ENCODE peak calls at places on chromosomes 13 and 19, in seven cellular contexts. U is GM06990, I is dorsolateral prefrontal cortex, D is WERI-Rb-1, E is psoas muscle, O is IMR-90, M is transverse colon. Y is an unnamed sample.

GRCh38 chr19:6241680-6242079 is 38.1 kb downstream of the MLLT1 start:
- DNase-seq in U (no peak), I (peak; percentile 92), D (no peak), E (peak; percentile 58), O (no peak), M (no peak), Y (no peak)

GRCh38 chr13:97659602-97660001 is 225.6 kb downstream of the RAP2A start:
- DNase-seq in U (no peak), I (peak; percentile 34), D (peak; percentile 73), E (no peak), O (peak; percentile 21), M (no peak), Y (no peak)

GRCh38 chr19:6042776-6043726 is 65.1 kb upstream of the RANBP3 start:
- DNase-seq in U (no peak), I (no peak), D (no peak), E (no peak), O (no peak), M (no peak), Y (no peak)

GRCh38 chr13:25844559-25845434 is 207.0 kb downstream of the SHISA2 start:
- DNase-seq in U (no peak), I (no peak), D (no peak), E (no peak), O (no peak), M (no peak), Y (no peak)

GRCh38 chr19:21472507-21472906 is 32.9 kb upstream of the ZNF429 start:
- DNase-seq in U (no peak), I (peak; percentile 3), D (no peak), E (no peak), O (no peak), M (no peak), Y (no peak)

GRCh38 chr13:20395061-20395916 is 130.4 kb downstream of the CRYL1 start:
- DNase-seq in U (no peak), I (no peak), D (no peak), E (no peak), O (no peak), M (no peak), Y (peak; percentile 36)

GRCh38 chr19:6834433-6834832 is 52.9 kb upstream of the ADGRE1 start:
- DNase-seq in U (no peak), I (no peak), D (no peak), E (no peak), O (no peak), M (no peak), Y (no peak)

GRCh38 chr19:1862424-1863307 is 713 bp downstream of the KLF16 start:
- DNase-seq in U (peak; percentile 77), I (no peak), D (no peak), E (no peak), O (no peak), M (peak; percentile 60), Y (peak; percentile 83)

GRCh38 chr13:85997587-85997986 is 198.4 kb upstream of the SLITRK6 start:
- DNase-seq in U (no peak), I (no peak), D (no peak), E (no peak), O (no peak), M (no peak), Y (no peak)

GRCh38 chr13:99044764-99045163 is 66.9 kb upstream of the DOCK9 start:
- DNase-seq in U (no peak), I (no peak), D (no peak), E (no peak), O (no peak), M (no peak), Y (no peak)

GRCh38 chr13:37037231-37037630 is 22.3 kb downstream of the SUPT20H start:
- DNase-seq in U (no peak), I (no peak), D (no peak), E (no peak), O (no peak), M (no peak), Y (no peak)

GRCh38 chr13:106329941-106330340 is 205.5 kb downstream of the EFNB2 start:
- DNase-seq in U (no peak), I (no peak), D (no peak), E (no peak), O (no peak), M (peak; percentile 62), Y (peak; percentile 84)

GRCh38 chr19:31285744-31286143 is 63.5 kb downstream of the TSHZ3 start:
- DNase-seq in U (no peak), I (peak; percentile 52), D (no peak), E (no peak), O (peak; percentile 64), M (no peak), Y (no peak)

GRCh38 chr19:32828139-32828538 is 41.4 kb downstream of the SLC7A9 start:
- DNase-seq in U (no peak), I (no peak), D (no peak), E (no peak), O (no peak), M (no peak), Y (peak; percentile 75)
- H3K4me3 ChIP-seq in U (no peak overlapping the region), I (no peak overlapping the region), D (no peak overlapping the region), E (no peak overlapping the region), O (no peak overlapping the region), M (no peak overlapping the region), Y (no peak overlapping the region)

GRCh38 chr19:45245826-45246225 is 619 bp upstream of the EXOC3L2 start:
- DNase-seq in U (no peak), I (no peak), D (no peak), E (no peak), O (no peak), M (no peak), Y (no peak)

GRCh38 chr19:45245334-45245787 is at the start of gene EXOC3L2:
- DNase-seq in U (no peak), I (no peak), D (no peak), E (no peak), O (no peak), M (no peak), Y (no peak)

GRCh38 chr19:45244133-45244532 is 1.1 kb downstream of the EXOC3L2 start:
- DNase-seq in U (no peak), I (no peak), D (no peak), E (no peak), O (no peak), M (no peak), Y (no peak)

GRCh38 chr19:45247136-45247535 is 1.9 kb upstream of the EXOC3L2 start:
- DNase-seq in U (no peak), I (no peak), D (no peak), E (no peak), O (no peak), M (no peak), Y (no peak)

DNA sequence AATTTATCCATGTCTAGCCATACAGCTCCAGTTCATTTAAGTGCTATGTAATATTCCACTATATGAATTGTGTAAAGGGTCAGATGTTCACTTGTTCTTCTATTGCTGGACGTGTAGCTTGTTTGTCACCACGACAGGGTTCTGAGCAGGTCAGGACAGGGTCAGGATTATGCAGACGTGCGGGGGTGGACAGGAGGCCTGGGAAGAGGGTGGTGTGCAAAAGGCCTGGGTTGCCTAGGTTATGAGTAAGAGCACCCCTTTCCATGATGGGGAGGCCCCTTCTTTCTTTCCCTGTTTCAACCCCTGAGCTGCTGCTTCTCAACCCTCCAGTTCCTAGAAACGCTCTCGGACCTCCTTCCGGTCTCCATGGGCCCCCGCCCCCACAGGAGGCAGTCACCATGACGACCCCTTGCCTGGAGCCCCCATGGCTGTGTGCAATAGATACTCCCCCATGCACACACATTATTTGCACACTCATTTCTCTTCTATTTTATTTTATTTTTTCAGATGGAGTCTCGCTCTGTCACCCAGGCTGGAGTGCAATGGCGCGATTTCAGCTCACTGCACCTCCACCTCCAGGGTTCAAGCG is 2.0 kb downstream of the EXOC3L2 start:
- DNase-seq in U (no peak), I (no peak), D (no peak), E (no peak), O (no peak), M (no peak), Y (no peak)
- H3K4me3 ChIP-seq in U (no peak overlapping the region), I (no peak overlapping the region), D (no peak overlapping the region), E (no peak overlapping the region), O (no peak overlapping the region), M (no peak overlapping the region), Y (no peak overlapping the region)

GRCh38 chr19:53978975-53979801 is 12.2 kb upstream of the CACNG6 start:
- DNase-seq in U (no peak), I (no peak), D (no peak), E (no peak), O (no peak), M (no peak), Y (no peak)
- H3K4me3 ChIP-seq in U (no peak overlapping the region), I (peak overlapping the region; percentile 62), D (peak overlapping the region; percentile 64), E (peak overlapping the region; percentile 61), O (no peak overlapping the region), M (no peak overlapping the region), Y (peak overlapping the region; percentile 83)

DNA sequence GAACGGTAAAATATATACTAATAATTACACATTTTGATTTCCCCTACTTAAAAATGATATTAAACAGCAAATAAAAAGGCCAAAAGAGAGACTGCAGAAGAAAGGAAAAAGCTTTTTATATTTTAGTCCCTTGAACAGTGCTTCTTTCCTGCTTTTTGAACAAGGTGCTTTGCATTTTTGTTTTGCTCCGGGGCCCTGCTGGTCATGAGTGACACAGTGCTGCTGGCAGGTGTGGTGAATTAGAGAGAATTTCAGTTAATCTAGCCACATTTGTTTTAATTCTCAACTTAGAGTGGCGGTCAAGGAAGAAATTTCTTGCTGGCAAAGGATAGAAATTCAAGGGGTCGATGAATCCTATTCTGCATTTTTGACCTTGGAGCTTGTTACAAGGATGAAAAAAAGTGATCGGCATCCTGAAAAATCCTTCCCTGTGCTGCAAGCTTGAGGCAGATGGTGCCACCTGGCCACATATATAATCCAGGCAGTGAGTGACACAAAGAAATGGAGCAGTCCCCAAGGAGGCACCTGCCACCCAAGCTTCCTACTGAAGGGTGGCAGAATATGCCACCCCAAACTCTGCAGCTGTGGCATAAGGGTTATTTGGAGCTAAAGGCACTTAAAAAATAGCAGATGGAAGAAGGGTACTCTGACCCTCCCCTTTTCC is 15.6 kb downstream of the TMEM272 start:
- DNase-seq in U (no peak), I (no peak), D (peak; percentile 21), E (no peak), O (no peak), M (no peak), Y (no peak)
- H3K4me3 ChIP-seq in U (no peak overlapping the region), I (no peak overlapping the region), D (no peak overlapping the region), E (no peak overlapping the region), O (no peak overlapping the region), M (no peak overlapping the region), Y (no peak overlapping the region)